ENCODE peak calls at places on chromosomes 7 and 10, in seven cellular contexts. F is astrocyte of the cerebellum, L is PC-3, Z is mesenchymal stem cell, Q is choroid plexus epithelial cell, E is HAP-1, H is fibroblast of pulmonary artery. A is an unnamed sample.
A peak's percentile ranks its signal among the peaks of the same experiment; 100 is the strongest.

GRCh38 chr10:4081691-4082111 is 296.7 kb upstream of the KLF6 start:
- DNase-seq in F (no peak), L (no peak), Z (peak; percentile 85), Q (no peak), E (no peak), H (peak; percentile 61), A (no peak)

GRCh38 chr10:123380491-123381085 is 226.4 kb downstream of the BUB3 start:
- DNase-seq in F (no peak), L (peak; percentile 69), Z (no peak), Q (peak; percentile 29), E (no peak), H (peak; percentile 34), A (no peak)

GRCh38 chr10:104069610-104070009 is 16.1 kb downstream of the COL17A1 start:
- DNase-seq in F (no peak), L (no peak), Z (no peak), Q (no peak), E (no peak), H (no peak), A (no peak)

GRCh38 chr10:22369433-22370072 is 24.3 kb downstream of the SPAG6 start:
- DNase-seq in F (no peak), L (peak; percentile 13), Z (peak; percentile 67), Q (peak; percentile 46), E (no peak), H (peak; percentile 32), A (no peak)

GRCh38 chr10:110327262-110327914 is 22.7 kb upstream of the SMNDC1 start:
- DNase-seq in F (no peak), L (peak; percentile 63), Z (no peak), Q (no peak), E (no peak), H (no peak), A (no peak)

GRCh38 chr7:923108-924041 is 31.1 kb downstream of the ADAP1 start:
- DNase-seq in F (no peak), L (peak; percentile 79), Z (peak; percentile 80), Q (peak; percentile 34), E (no peak), H (peak; percentile 36), A (peak; percentile 83)

GRCh38 chr7:73623798-73624668 is at the start of gene MLXIPL:
- DNase-seq in F (no peak), L (peak; percentile 86), Z (peak; percentile 67), Q (peak; percentile 42), E (peak; percentile 63), H (peak; percentile 26), A (peak; percentile 45)

GRCh38 chr7:37445800-37446199 is 2.9 kb downstream of the ELMO1 start:
- DNase-seq in F (no peak), L (no peak), Z (no peak), Q (no peak), E (no peak), H (no peak), A (no peak)

GRCh38 chr7:41472427-41473125 is 230.3 kb downstream of the INHBA start:
- DNase-seq in F (no peak), L (peak; percentile 3), Z (no peak), Q (peak; percentile 51), E (no peak), H (no peak), A (no peak)

GRCh38 chr10:63666836-63667383 is 145.7 kb downstream of the REEP3 start:
- DNase-seq in F (peak; percentile 100), L (peak; percentile 96), Z (peak; percentile 77), Q (peak; percentile 98), E (no peak), H (peak; percentile 96), A (no peak)

GRCh38 chr7:101020444-101020843 is 563 bp downstream of the MUC17 start:
- DNase-seq in F (no peak), L (no peak), Z (no peak), Q (no peak), E (no peak), H (no peak), A (no peak)

GRCh38 chr10:125149278-125150047 is 10.9 kb downstream of the CTBP2 start:
- DNase-seq in F (no peak), L (peak; percentile 45), Z (peak; percentile 81), Q (peak; percentile 89), E (peak; percentile 51), H (peak; percentile 80), A (no peak)
- H3K4me3 ChIP-seq in F (no peak overlapping the region), L (no peak overlapping the region), Z (no peak overlapping the region), Q (no peak overlapping the region), E (no peak overlapping the region), H (no peak overlapping the region), A (no peak overlapping the region)

GRCh38 chr10:49298990-49299815 is at the start of gene C10orf71:
- DNase-seq in F (no peak), L (no peak), Z (no peak), Q (peak; percentile 48), E (no peak), H (no peak), A (no peak)

GRCh38 chr10:49296382-49296781 is 2.6 kb upstream of the C10orf71 start:
- DNase-seq in F (no peak), L (no peak), Z (no peak), Q (no peak), E (no peak), H (no peak), A (no peak)

GRCh38 chr10:49298666-49298989 is 342 bp upstream of the C10orf71 start:
- DNase-seq in F (no peak), L (peak; percentile 35), Z (no peak), Q (peak; percentile 41), E (no peak), H (peak; percentile 2), A (no peak)

GRCh38 chr10:49296826-49297225 is 2.1 kb upstream of the C10orf71 start:
- DNase-seq in F (no peak), L (no peak), Z (no peak), Q (no peak), E (no peak), H (no peak), A (no peak)

DNA sequence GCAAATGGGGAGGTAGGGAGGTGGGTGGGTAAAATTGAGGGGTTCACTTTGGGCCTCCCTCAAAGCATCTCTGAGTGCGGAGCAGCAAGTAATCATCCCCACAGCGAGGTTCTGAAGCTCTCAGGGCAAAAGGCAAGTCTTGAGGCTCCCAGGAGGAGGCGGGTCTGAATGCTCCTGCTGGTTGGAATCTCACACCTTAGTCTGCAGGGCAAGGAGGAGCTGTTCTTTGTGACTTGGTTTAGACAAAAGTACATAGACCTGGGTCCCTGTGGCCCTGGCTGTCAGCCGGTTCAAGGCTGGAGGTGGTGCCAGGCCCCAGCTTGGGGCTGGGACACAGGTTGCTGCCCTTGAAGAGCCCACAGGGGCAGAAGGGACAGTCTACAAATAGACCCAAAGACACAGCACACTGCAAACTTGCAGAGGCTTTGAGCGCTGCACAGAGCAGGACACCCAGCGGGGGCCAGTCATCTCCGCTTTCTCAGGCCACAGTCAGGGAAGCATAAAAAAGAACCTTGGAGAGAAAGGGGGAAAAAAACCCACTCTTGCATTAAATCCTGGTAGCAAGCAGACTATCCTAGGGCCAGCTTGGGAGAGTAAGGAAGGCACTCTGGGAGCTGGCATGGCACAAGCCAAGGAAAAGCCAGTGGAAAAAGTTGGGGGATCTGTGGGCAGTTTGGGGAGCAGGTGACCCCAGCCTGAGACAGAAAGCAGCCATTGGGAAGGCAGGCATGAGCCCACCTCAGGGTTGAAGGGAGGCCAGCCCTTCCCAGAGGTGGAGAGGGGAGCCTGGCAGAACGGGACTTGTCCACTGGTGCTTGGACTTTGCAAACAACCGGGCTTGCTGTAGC is 928 bp upstream of the C10orf71 start:
- DNase-seq in F (no peak), L (no peak), Z (no peak), Q (no peak), E (no peak), H (no peak), A (no peak)
- H3K4me3 ChIP-seq in F (no peak overlapping the region), L (no peak overlapping the region), Z (no peak overlapping the region), Q (no peak overlapping the region), E (no peak overlapping the region), H (no peak overlapping the region), A (no peak overlapping the region)

GRCh38 chr7:78178319-78178718 is 379.7 kb downstream of the PHTF2 start:
- DNase-seq in F (no peak), L (no peak), Z (peak; percentile 64), Q (peak; percentile 8), E (no peak), H (peak; percentile 14), A (no peak)

GRCh38 chr7:78175744-78176143 is 377.2 kb downstream of the PHTF2 start:
- DNase-seq in F (no peak), L (no peak), Z (no peak), Q (no peak), E (no peak), H (no peak), A (no peak)

GRCh38 chr7:78175330-78175729 is 376.8 kb downstream of the PHTF2 start:
- DNase-seq in F (no peak), L (no peak), Z (no peak), Q (no peak), E (no peak), H (no peak), A (no peak)

GRCh38 chr7:78173192-78173591 is 374.6 kb downstream of the PHTF2 start:
- DNase-seq in F (no peak), L (no peak), Z (no peak), Q (no peak), E (no peak), H (no peak), A (no peak)

DNA sequence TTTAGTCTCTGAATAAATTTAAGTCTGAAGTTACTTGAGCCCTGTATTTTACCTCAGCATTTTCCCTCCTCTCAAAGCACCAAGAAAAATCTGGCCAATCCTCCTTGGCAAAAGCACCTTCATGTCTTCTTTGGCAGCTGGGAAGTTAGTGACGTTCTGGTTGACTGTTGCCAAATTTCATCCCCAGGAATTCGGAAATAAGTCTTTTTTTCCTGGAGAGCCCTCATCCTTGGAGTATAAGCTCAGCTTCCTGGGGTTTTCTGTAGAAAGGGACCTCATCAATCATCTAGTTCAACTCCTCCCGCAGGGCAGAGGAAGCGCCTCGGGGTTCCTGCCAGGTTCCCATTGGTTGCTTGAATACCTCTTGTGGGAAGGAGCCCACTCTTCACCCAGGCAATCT is 377.6 kb downstream of the PHTF2 start:
- DNase-seq in F (peak; percentile 75), L (no peak), Z (no peak), Q (no peak), E (no peak), H (peak; percentile 60), A (no peak)
- H3K4me3 ChIP-seq in F (no peak overlapping the region), L (no peak overlapping the region), Z (no peak overlapping the region), Q (no peak overlapping the region), E (no peak overlapping the region), H (no peak overlapping the region), A (no peak overlapping the region)

GRCh38 chr7:142414915-142415314 is 157.1 kb upstream of the PRSS58 start:
- DNase-seq in F (no peak), L (no peak), Z (no peak), Q (no peak), E (no peak), H (no peak), A (no peak)

GRCh38 chr7:142412551-142413193 is 154.8 kb upstream of the PRSS58 start:
- DNase-seq in F (peak; percentile 32), L (peak; percentile 73), Z (peak; percentile 68), Q (peak; percentile 85), E (peak; percentile 43), H (peak; percentile 61), A (no peak)

GRCh38 chr7:142413280-142414000 is 155.6 kb upstream of the PRSS58 start:
- DNase-seq in F (no peak), L (no peak), Z (no peak), Q (no peak), E (no peak), H (no peak), A (no peak)

GRCh38 chr7:142418316-142418715 is 160.5 kb upstream of the PRSS58 start:
- DNase-seq in F (no peak), L (no peak), Z (no peak), Q (no peak), E (no peak), H (no peak), A (no peak)

DNA sequence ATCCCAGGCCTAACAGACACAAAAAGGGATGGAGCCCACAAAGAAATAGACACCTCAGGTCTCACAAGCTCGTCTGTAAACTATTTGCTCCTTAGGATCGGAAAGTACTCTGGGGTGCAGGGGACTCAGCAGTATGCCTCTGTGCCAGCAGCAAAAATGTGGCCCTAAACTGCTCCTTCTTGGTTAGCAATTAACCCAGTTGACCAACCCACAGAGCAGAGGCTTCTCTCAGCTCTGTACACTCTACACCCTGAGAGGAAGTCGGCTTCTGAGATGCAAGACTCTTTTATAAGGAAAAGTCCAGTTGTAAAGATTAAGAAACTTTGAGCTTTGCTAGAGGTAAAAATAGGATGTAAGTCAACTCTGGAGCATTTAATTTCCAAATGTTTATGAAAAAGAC is 156.3 kb upstream of the PRSS58 start:
- DNase-seq in F (no peak), L (no peak), Z (no peak), Q (no peak), E (no peak), H (no peak), A (no peak)
- H3K4me3 ChIP-seq in F (no peak overlapping the region), L (no peak overlapping the region), Z (no peak overlapping the region), Q (no peak overlapping the region), E (no peak overlapping the region), H (no peak overlapping the region), A (no peak overlapping the region)

A was measured in effector memory CD4-positive, alpha-beta T cell.